ENCODE peak calls at places on chromosomes 2 and 18, in six cellular contexts. S is GM04503; A is fibroblast of the aortic adventitia; R is CD8-positive, alpha-beta T cell; W is MG63; C is kidney. P is an unnamed sample.
A peak's percentile ranks its signal among the peaks of the same experiment; 100 is the strongest.

GRCh38 chr2:10410716-10411437 is 37.2 kb downstream of the ODC1 start:
- DNase-seq in C (no peak), W (no peak), A (no peak), R (no peak), S (no peak), P (no peak)

GRCh38 chr18:58962331-58962730 is 97.7 kb downstream of the ZNF532 start:
- DNase-seq in W (no peak), C (no peak), A (no peak), R (no peak), S (no peak), P (no peak)

GRCh38 chr2:119174993-119175347 is 16.4 kb upstream of the C1QL2 start:
- DNase-seq in W (peak; percentile 22), A (no peak), S (no peak), R (no peak), C (no peak), P (no peak)

GRCh38 chr18:9365406-9365805 is 30.8 kb downstream of the TWSG1 start:
- DNase-seq in C (no peak), S (no peak), A (no peak), W (no peak), R (no peak), P (no peak)

GRCh38 chr2:200616193-200616592 is 30.4 kb downstream of the AOX1 start:
- DNase-seq in C (no peak), W (no peak), R (no peak), S (no peak), A (no peak), P (no peak)

GRCh38 chr2:72350852-72351251 is 203.2 kb upstream of the CYP26B1 start:
- DNase-seq in C (no peak), A (no peak), W (no peak), S (no peak), R (no peak), P (no peak)

GRCh38 chr2:120937736-120938131 is 202.1 kb downstream of the GLI2 start:
- DNase-seq in C (peak; percentile 51), A (peak; percentile 92), W (peak; percentile 62), R (no peak), S (peak; percentile 48), P (no peak)

GRCh38 chr2:216858312-216858711 is 1.6 kb downstream of the TNP1 start:
- DNase-seq in S (no peak), R (no peak), W (no peak), C (no peak), A (no peak), P (no peak)

GRCh38 chr2:19126281-19126680 is 232.1 kb downstream of the OSR1 start:
- DNase-seq in W (no peak), R (no peak), S (no peak), A (no peak), C (no peak), P (no peak)

GRCh38 chr2:170843656-170844055 is 27.0 kb downstream of the GAD1 start:
- DNase-seq in C (no peak), W (peak; percentile 42), A (peak; percentile 59), R (no peak), S (peak; percentile 62), P (no peak)

GRCh38 chr2:237152361-237152760 is 66.7 kb downstream of the COPS8 start:
- DNase-seq in A (no peak), S (no peak), R (no peak), W (no peak), C (no peak), P (no peak)

GRCh38 chr18:27685071-27685470 is 491.9 kb downstream of the CDH2 start:
- DNase-seq in C (no peak), W (no peak), R (no peak), A (no peak), S (no peak), P (no peak)

GRCh38 chr2:144181006-144181405 is 338.9 kb downstream of the ZEB2 start:
- DNase-seq in W (no peak), S (no peak), A (no peak), R (no peak), C (no peak), P (no peak)

GRCh38 chr2:122447237-122447636 is 691.8 kb downstream of the TSN start:
- DNase-seq in S (no peak), C (no peak), A (no peak), R (no peak), W (no peak), P (no peak)

GRCh38 chr2:235961711-235962110 is 206.5 kb downstream of the GBX2 start:
- DNase-seq in A (no peak), C (no peak), R (no peak), S (no peak), W (no peak), P (no peak)

GRCh38 chr18:4282954-4283353 is 172.2 kb downstream of the DLGAP1 start:
- DNase-seq in S (no peak), C (no peak), W (no peak), A (no peak), R (no peak), P (no peak)

GRCh38 chr2:62133320-62133823 is 62.5 kb upstream of the B3GNT2 start:
- DNase-seq in A (no peak), R (no peak), W (no peak), C (no peak), S (no peak), P (no peak)

GRCh38 chr2:170763232-170763631 is 6.9 kb upstream of the ERICH2 start:
- DNase-seq in W (no peak), A (no peak), R (no peak), C (no peak), S (no peak), P (no peak)

GRCh38 chr18:22185298-22185697 is 15.9 kb downstream of the GATA6 start:
- DNase-seq in A (peak; percentile 52), S (no peak), W (no peak), R (no peak), C (no peak), P (no peak)

GRCh38 chr2:223560704-223561435 is 41.3 kb downstream of the SCG2 start:
- DNase-seq in W (no peak), S (no peak), C (no peak), A (no peak), R (no peak), P (no peak)

GRCh38 chr2:99084256-99084655 is 57.3 kb upstream of the C2orf15 start:
- DNase-seq in R (no peak), C (no peak), S (no peak), W (no peak), A (no peak), P (no peak)

GRCh38 chr2:153519260-153519875 is 40.8 kb upstream of the RPRM start:
- DNase-seq in S (peak; percentile 4), A (peak; percentile 59), C (no peak), R (peak; percentile 66), W (peak; percentile 6), P (no peak)

GRCh38 chr2:27461118-27461517 is 18.9 kb downstream of the KRTCAP3 start:
- DNase-seq in S (no peak), A (no peak), R (no peak), W (no peak), C (no peak), P (no peak)

GRCh38 chr2:207037813-207038212 is 98.5 kb downstream of the CPO start:
- DNase-seq in R (no peak), A (no peak), C (no peak), S (no peak), W (no peak), P (no peak)